ENCODE peak calls at places on chromosomes 1 and 21, in eight cellular contexts. B is heart left ventricle, E is T-cell, W is T-helper 1 cell, G is activated gamma-delta T cell treated with Interleukin-2 at 50 U/mL for 16 hours, U is endothelial cell, V is ecto neural progenitor cell, H is sciatic nerve. N is an unnamed sample.

GRCh38 chr1:10557714-10558113 is 83.0 kb downstream of the PEX14 start:
- DNase-seq in G (no peak), U (no peak), B (no peak), H (no peak), V (no peak), E (no peak), W (no peak), N (no peak)

GRCh38 chr1:47189844-47190562 is at the start of gene PDZK1IP1:
- DNase-seq in V (peak), U (no peak), G (no peak), H (peak), E (no peak), B (peak), W (no peak), N (no peak)

GRCh38 chr1:113488576-113489177 is 98.4 kb downstream of the MAGI3 start:
- DNase-seq in U (no peak), V (peak), H (no peak), G (no peak), B (no peak), E (no peak), W (no peak), N (no peak)

GRCh38 chr1:22275626-22276395 is 132.9 kb upstream of the WNT4 start:
- DNase-seq in H (no peak), B (peak), E (no peak), W (peak), V (peak), G (peak), U (peak), N (peak)

GRCh38 chr1:228379165-228379460 is 27.5 kb downstream of the TRIM11 start:
- DNase-seq in H (no peak), U (no peak), W (no peak), V (peak), G (no peak), E (no peak), B (no peak), N (peak)

GRCh38 chr1:173257805-173258204 is 50.7 kb upstream of the TNFSF4 start:
- DNase-seq in W (no peak), E (no peak), G (no peak), H (no peak), B (no peak), V (no peak), U (no peak), N (no peak)

GRCh38 chr21:46120301-46121285 is 22.7 kb downstream of the COL6A2 start:
- DNase-seq in U (no peak), G (peak), H (peak), V (peak), B (peak), E (no peak), W (no peak), N (no peak)

GRCh38 chr21:32653326-32653901 is 41.2 kb upstream of the CFAP298 start:
- DNase-seq in H (no peak), U (peak), E (peak), B (no peak), G (no peak), V (peak), W (peak), N (peak)

GRCh38 chr1:32791881-32792280 is 25.3 kb downstream of the YARS1 start:
- DNase-seq in G (no peak), V (no peak), E (no peak), W (no peak), H (no peak), U (no peak), B (no peak), N (no peak)

GRCh38 chr1:178620584-178621475 is 104.2 kb upstream of the RALGPS2 start:
- DNase-seq in B (no peak), V (no peak), H (no peak), E (no peak), G (no peak), W (no peak), U (no peak), N (no peak)

N was measured in neuronal stem cell.